ENCODE peak calls at places on chromosomes 12 and 14, in nine cellular contexts. One of them, this sample, is unnamed.

GRCh38 chr12:118377891-118378470 is 1.6 kb downstream of the SUDS3 start:
- DNase-seq in LoVo: peak
- DNase-seq in NCI-H1930: peak
- DNase-seq in fibroblast of mammary gland: peak
- DNase-seq in WTC11: peak
- DNase-seq in Peyer's patch: peak
- DNase-seq in hepatic stellate cell: peak
- DNase-seq in memory B cell: peak
- DNase-seq in activated CD8-positive, alpha-beta memory T cell treated with anti-CD3 and anti-CD28 coated beads, Interleukin-2, amount 50 U/mL, for 4 hours: peak
- DNase-seq in this sample: no peak

GRCh38 chr12:68675098-68675842 is 11.5 kb upstream of the NUP107 start:
- DNase-seq in LoVo: no peak
- DNase-seq in NCI-H1930: no peak
- DNase-seq in fibroblast of mammary gland: no peak
- DNase-seq in WTC11: no peak
- DNase-seq in Peyer's patch: no peak
- DNase-seq in hepatic stellate cell: no peak
- DNase-seq in memory B cell: no peak
- DNase-seq in activated CD8-positive, alpha-beta memory T cell treated with anti-CD3 and anti-CD28 coated beads, Interleukin-2, amount 50 U/mL, for 4 hours: peak
- DNase-seq in this sample: no peak

GRCh38 chr12:17928708-17929366 is 161.2 kb downstream of the RERGL start:
- DNase-seq in LoVo: peak
- DNase-seq in NCI-H1930: no peak
- DNase-seq in fibroblast of mammary gland: peak
- DNase-seq in WTC11: no peak
- DNase-seq in Peyer's patch: no peak
- DNase-seq in hepatic stellate cell: peak
- DNase-seq in memory B cell: no peak
- DNase-seq in activated CD8-positive, alpha-beta memory T cell treated with anti-CD3 and anti-CD28 coated beads, Interleukin-2, amount 50 U/mL, for 4 hours: no peak
- DNase-seq in this sample: peak

GRCh38 chr12:118061011-118061875 is at the start of gene WSB2:
- DNase-seq in LoVo: peak
- DNase-seq in NCI-H1930: no peak
- DNase-seq in fibroblast of mammary gland: peak
- DNase-seq in WTC11: peak
- DNase-seq in Peyer's patch: peak
- DNase-seq in hepatic stellate cell: peak
- DNase-seq in memory B cell: peak
- DNase-seq in activated CD8-positive, alpha-beta memory T cell treated with anti-CD3 and anti-CD28 coated beads, Interleukin-2, amount 50 U/mL, for 4 hours: peak
- DNase-seq in this sample: no peak

GRCh38 chr12:100675432-100675831 is 101.9 kb downstream of the GAS2L3 start:
- DNase-seq in LoVo: no peak
- DNase-seq in NCI-H1930: no peak
- DNase-seq in fibroblast of mammary gland: peak
- DNase-seq in WTC11: no peak
- DNase-seq in Peyer's patch: no peak
- DNase-seq in hepatic stellate cell: peak
- DNase-seq in memory B cell: no peak
- DNase-seq in activated CD8-positive, alpha-beta memory T cell treated with anti-CD3 and anti-CD28 coated beads, Interleukin-2, amount 50 U/mL, for 4 hours: no peak
- DNase-seq in this sample: no peak

GRCh38 chr12:31518680-31519227 is 72.2 kb downstream of the DENND5B start:
- DNase-seq in LoVo: peak
- DNase-seq in NCI-H1930: peak
- DNase-seq in fibroblast of mammary gland: peak
- DNase-seq in WTC11: peak
- DNase-seq in Peyer's patch: no peak
- DNase-seq in hepatic stellate cell: peak
- DNase-seq in memory B cell: no peak
- DNase-seq in activated CD8-positive, alpha-beta memory T cell treated with anti-CD3 and anti-CD28 coated beads, Interleukin-2, amount 50 U/mL, for 4 hours: no peak
- DNase-seq in this sample: peak

GRCh38 chr12:88600272-88600671 is 20.0 kb upstream of the KITLG start:
- DNase-seq in LoVo: no peak
- DNase-seq in NCI-H1930: no peak
- DNase-seq in fibroblast of mammary gland: peak
- DNase-seq in WTC11: no peak
- DNase-seq in Peyer's patch: no peak
- DNase-seq in hepatic stellate cell: peak
- DNase-seq in memory B cell: no peak
- DNase-seq in activated CD8-positive, alpha-beta memory T cell treated with anti-CD3 and anti-CD28 coated beads, Interleukin-2, amount 50 U/mL, for 4 hours: no peak
- DNase-seq in this sample: no peak

GRCh38 chr12:93387780-93388179 is 10.1 kb downstream of the NUDT4 start:
- DNase-seq in LoVo: no peak
- DNase-seq in NCI-H1930: no peak
- DNase-seq in fibroblast of mammary gland: peak
- DNase-seq in WTC11: no peak
- DNase-seq in Peyer's patch: no peak
- DNase-seq in hepatic stellate cell: peak
- DNase-seq in memory B cell: no peak
- DNase-seq in activated CD8-positive, alpha-beta memory T cell treated with anti-CD3 and anti-CD28 coated beads, Interleukin-2, amount 50 U/mL, for 4 hours: peak
- DNase-seq in this sample: no peak

GRCh38 chr12:53602176-53602942 is 23.8 kb downstream of the ATF7 start:
- DNase-seq in LoVo: no peak
- DNase-seq in NCI-H1930: no peak
- DNase-seq in fibroblast of mammary gland: no peak
- DNase-seq in WTC11: no peak
- DNase-seq in Peyer's patch: no peak
- DNase-seq in hepatic stellate cell: no peak
- DNase-seq in memory B cell: no peak
- DNase-seq in activated CD8-positive, alpha-beta memory T cell treated with anti-CD3 and anti-CD28 coated beads, Interleukin-2, amount 50 U/mL, for 4 hours: no peak
- DNase-seq in this sample: no peak

GRCh38 chr14:93084866-93085857 is 30.6 kb downstream of the ITPK1 start:
- DNase-seq in LoVo: no peak
- DNase-seq in NCI-H1930: no peak
- DNase-seq in fibroblast of mammary gland: no peak
- DNase-seq in WTC11: no peak
- DNase-seq in Peyer's patch: no peak
- DNase-seq in hepatic stellate cell: no peak
- DNase-seq in memory B cell: no peak
- DNase-seq in activated CD8-positive, alpha-beta memory T cell treated with anti-CD3 and anti-CD28 coated beads, Interleukin-2, amount 50 U/mL, for 4 hours: no peak
- DNase-seq in this sample: no peak

GRCh38 chr12:18690653-18691052 is 47.2 kb downstream of the PLCZ1 start:
- DNase-seq in LoVo: peak
- DNase-seq in NCI-H1930: no peak
- DNase-seq in fibroblast of mammary gland: peak
- DNase-seq in WTC11: no peak
- DNase-seq in Peyer's patch: no peak
- DNase-seq in hepatic stellate cell: peak
- DNase-seq in memory B cell: no peak
- DNase-seq in activated CD8-positive, alpha-beta memory T cell treated with anti-CD3 and anti-CD28 coated beads, Interleukin-2, amount 50 U/mL, for 4 hours: no peak
- DNase-seq in this sample: no peak

GRCh38 chr12:121600702-121601336 is 20.0 kb upstream of the KDM2B start:
- DNase-seq in LoVo: no peak
- DNase-seq in NCI-H1930: no peak
- DNase-seq in fibroblast of mammary gland: no peak
- DNase-seq in WTC11: no peak
- DNase-seq in Peyer's patch: peak
- DNase-seq in hepatic stellate cell: no peak
- DNase-seq in memory B cell: no peak
- DNase-seq in activated CD8-positive, alpha-beta memory T cell treated with anti-CD3 and anti-CD28 coated beads, Interleukin-2, amount 50 U/mL, for 4 hours: no peak
- DNase-seq in this sample: no peak

GRCh38 chr12:121240484-121241202 is 30.7 kb downstream of the P2RX4 start:
- DNase-seq in LoVo: no peak
- DNase-seq in NCI-H1930: no peak
- DNase-seq in fibroblast of mammary gland: peak
- DNase-seq in WTC11: peak
- DNase-seq in Peyer's patch: peak
- DNase-seq in hepatic stellate cell: no peak
- DNase-seq in memory B cell: peak
- DNase-seq in activated CD8-positive, alpha-beta memory T cell treated with anti-CD3 and anti-CD28 coated beads, Interleukin-2, amount 50 U/mL, for 4 hours: peak
- DNase-seq in this sample: no peak

GRCh38 chr14:84065811-84066210 is 1464.1 kb upstream of the FLRT2 start:
- DNase-seq in LoVo: no peak
- DNase-seq in NCI-H1930: no peak
- DNase-seq in fibroblast of mammary gland: no peak
- DNase-seq in WTC11: no peak
- DNase-seq in Peyer's patch: no peak
- DNase-seq in hepatic stellate cell: no peak
- DNase-seq in memory B cell: no peak
- DNase-seq in activated CD8-positive, alpha-beta memory T cell treated with anti-CD3 and anti-CD28 coated beads, Interleukin-2, amount 50 U/mL, for 4 hours: no peak
- DNase-seq in this sample: no peak

GRCh38 chr14:103973354-103973753 is 31.0 kb upstream of the RD3L start:
- DNase-seq in LoVo: no peak
- DNase-seq in NCI-H1930: no peak
- DNase-seq in fibroblast of mammary gland: no peak
- DNase-seq in WTC11: no peak
- DNase-seq in Peyer's patch: no peak
- DNase-seq in hepatic stellate cell: no peak
- DNase-seq in memory B cell: no peak
- DNase-seq in activated CD8-positive, alpha-beta memory T cell treated with anti-CD3 and anti-CD28 coated beads, Interleukin-2, amount 50 U/mL, for 4 hours: no peak
- DNase-seq in this sample: no peak

GRCh38 chr12:97288526-97288925 is 174.1 kb upstream of the RMST start:
- DNase-seq in LoVo: no peak
- DNase-seq in NCI-H1930: no peak
- DNase-seq in fibroblast of mammary gland: no peak
- DNase-seq in WTC11: no peak
- DNase-seq in Peyer's patch: no peak
- DNase-seq in hepatic stellate cell: no peak
- DNase-seq in memory B cell: no peak
- DNase-seq in activated CD8-positive, alpha-beta memory T cell treated with anti-CD3 and anti-CD28 coated beads, Interleukin-2, amount 50 U/mL, for 4 hours: no peak
- DNase-seq in this sample: no peak

GRCh38 chr14:35220920-35221319 is 71.3 kb upstream of the PSMA6 start:
- DNase-seq in LoVo: no peak
- DNase-seq in NCI-H1930: no peak
- DNase-seq in fibroblast of mammary gland: no peak
- DNase-seq in WTC11: no peak
- DNase-seq in Peyer's patch: no peak
- DNase-seq in hepatic stellate cell: no peak
- DNase-seq in memory B cell: no peak
- DNase-seq in activated CD8-positive, alpha-beta memory T cell treated with anti-CD3 and anti-CD28 coated beads, Interleukin-2, amount 50 U/mL, for 4 hours: no peak
- DNase-seq in this sample: no peak

GRCh38 chr14:89264196-89264800 is 152.7 kb downstream of the FOXN3 start:
- DNase-seq in LoVo: no peak
- DNase-seq in NCI-H1930: no peak
- DNase-seq in fibroblast of mammary gland: no peak
- DNase-seq in WTC11: no peak
- DNase-seq in Peyer's patch: no peak
- DNase-seq in hepatic stellate cell: no peak
- DNase-seq in memory B cell: no peak
- DNase-seq in activated CD8-positive, alpha-beta memory T cell treated with anti-CD3 and anti-CD28 coated beads, Interleukin-2, amount 50 U/mL, for 4 hours: no peak
- DNase-seq in this sample: no peak

GRCh38 chr12:29249930-29250329 is 100.9 kb downstream of the FAR2 start:
- DNase-seq in LoVo: no peak
- DNase-seq in NCI-H1930: no peak
- DNase-seq in fibroblast of mammary gland: no peak
- DNase-seq in WTC11: no peak
- DNase-seq in Peyer's patch: no peak
- DNase-seq in hepatic stellate cell: no peak
- DNase-seq in memory B cell: no peak
- DNase-seq in activated CD8-positive, alpha-beta memory T cell treated with anti-CD3 and anti-CD28 coated beads, Interleukin-2, amount 50 U/mL, for 4 hours: no peak
- DNase-seq in this sample: no peak

GRCh38 chr12:66837311-66837627 is 158.4 kb upstream of the GRIP1 start:
- DNase-seq in LoVo: no peak
- DNase-seq in NCI-H1930: no peak
- DNase-seq in fibroblast of mammary gland: no peak
- DNase-seq in WTC11: no peak
- DNase-seq in Peyer's patch: no peak
- DNase-seq in hepatic stellate cell: no peak
- DNase-seq in memory B cell: no peak
- DNase-seq in activated CD8-positive, alpha-beta memory T cell treated with anti-CD3 and anti-CD28 coated beads, Interleukin-2, amount 50 U/mL, for 4 hours: no peak
- DNase-seq in this sample: no peak

GRCh38 chr12:6332459-6332858 is 9.4 kb downstream of the TNFRSF1A start:
- DNase-seq in LoVo: no peak
- DNase-seq in NCI-H1930: no peak
- DNase-seq in fibroblast of mammary gland: peak
- DNase-seq in WTC11: no peak
- DNase-seq in Peyer's patch: no peak
- DNase-seq in hepatic stellate cell: peak
- DNase-seq in memory B cell: no peak
- DNase-seq in activated CD8-positive, alpha-beta memory T cell treated with anti-CD3 and anti-CD28 coated beads, Interleukin-2, amount 50 U/mL, for 4 hours: no peak
- DNase-seq in this sample: no peak

This sample was measured in iPS DF 19.7.